ENCODE peak calls at places on chromosomes 4 and X, in five cellular contexts. E is effector memory CD8-positive, alpha-beta T cell; U is osteocyte; I is NCI-H510A; Z is kidney epithelial cell. N is an unnamed sample.

GRCh38 chr4:9904976-9905587 is 116.2 kb downstream of the SLC2A9 start:
- DNase-seq in U (no peak), Z (no peak), E (no peak), I (no peak), N (peak)

GRCh38 chr4:7031526-7032449 is 11.4 kb upstream of the TADA2B start:
- DNase-seq in Z (no peak), I (no peak), E (no peak), U (no peak), N (no peak)

GRCh38 chr4:3387943-3388348 is 53.8 kb upstream of the HGFAC start:
- DNase-seq in E (no peak), Z (no peak), U (no peak), I (no peak), N (peak)

GRCh38 chr4:2281575-2282343 is 19.9 kb upstream of the MXD4 start:
- DNase-seq in U (no peak), Z (no peak), E (peak), I (no peak), N (no peak)

GRCh38 chrX:137051978-137052640 is 18.3 kb upstream of the GPR101 start:
- DNase-seq in U (peak), I (peak), E (peak), Z (no peak), N (peak)

GRCh38 chr4:69049860-69050259 is 46.4 kb upstream of the UGT2B7 start:
- DNase-seq in Z (no peak), U (no peak), E (no peak), I (no peak), N (peak)

GRCh38 chr4:186272699-186273370 is 6.8 kb downstream of the F11 start:
- DNase-seq in E (no peak), Z (no peak), U (no peak), I (no peak), N (no peak)

GRCh38 chrX:3271485-3272186 is 74.8 kb downstream of the MXRA5 start:
- DNase-seq in I (no peak), Z (peak), U (no peak), E (no peak), N (peak)

GRCh38 chrX:115522955-115523354 is 38.0 kb upstream of the PLS3 start:
- DNase-seq in U (no peak), I (no peak), E (no peak), Z (no peak), N (no peak)

GRCh38 chr4:52966172-52966571 is 104.1 kb downstream of the RASL11B start:
- DNase-seq in I (no peak), E (no peak), U (no peak), Z (no peak), N (no peak)

GRCh38 chrX:41779058-41779564 is 55.1 kb downstream of the GPR82 start:
- DNase-seq in E (no peak), Z (peak), I (no peak), U (no peak), N (peak)

GRCh38 chr4:13942936-13943335 is 315.4 kb upstream of the BOD1L1 start:
- DNase-seq in I (no peak), U (no peak), Z (no peak), E (no peak), N (no peak)

GRCh38 chr4:156560701-156561100 is 410.9 kb downstream of the PDGFC start:
- DNase-seq in Z (no peak), U (no peak), I (no peak), E (no peak), N (no peak)

GRCh38 chr4:38980903-38981676 is 51.1 kb downstream of the TMEM156 start:
- DNase-seq in E (no peak), Z (peak), U (no peak), I (no peak), N (no peak)

GRCh38 chrX:13653022-13653693 is at the start of gene TCEANC:
- DNase-seq in I (peak), E (peak), Z (peak), U (peak), N (peak)

GRCh38 chr4:156762851-156763250 is 208.7 kb downstream of the PDGFC start:
- DNase-seq in E (no peak), U (no peak), I (no peak), Z (no peak), N (no peak)

GRCh38 chrX:20418379-20418778 is 151.7 kb upstream of the RPS6KA3 start:
- DNase-seq in U (no peak), Z (no peak), E (no peak), I (no peak), N (no peak)

GRCh38 chr4:84237008-84237407 is 262.1 kb downstream of the NKX6-1 start:
- DNase-seq in I (no peak), E (no peak), U (no peak), Z (no peak), N (no peak)

GRCh38 chr4:152956650-152957436 is 20.7 kb downstream of the FHDC1 start:
- DNase-seq in E (no peak), I (no peak), Z (no peak), U (no peak), N (peak)

GRCh38 chrX:42524374-42524773 is 253.6 kb downstream of the PPP1R2C start:
- DNase-seq in U (no peak), I (no peak), Z (peak), E (no peak), N (peak)

GRCh38 chrX:48683411-48683982 is at the start of gene WAS:
- DNase-seq in Z (no peak), U (no peak), I (no peak), E (no peak), N (no peak)

GRCh38 chr4:106418444-106418843 is 49.9 kb upstream of the GIMD1 start:
- DNase-seq in Z (no peak), U (no peak), I (no peak), E (no peak), N (no peak)

GRCh38 chr4:38621831-38622230 is 42.2 kb upstream of the KLF3 start:
- DNase-seq in U (no peak), Z (no peak), I (no peak), E (no peak), N (no peak)

GRCh38 chrX:139967300-139967699 is 2.0 kb upstream of the CXorf66 start:
- DNase-seq in Z (no peak), U (no peak), E (no peak), I (no peak), N (no peak)

GRCh38 chrX:68721991-68722860 is 74.8 kb downstream of the STARD8 start:
- DNase-seq in E (no peak), I (no peak), Z (no peak), U (no peak), N (no peak)

GRCh38 chrX:73262991-73263390 is 48.3 kb upstream of the NAP1L2 start:
- DNase-seq in E (no peak), U (no peak), I (no peak), Z (no peak), N (no peak)

GRCh38 chr4:136219592-136220125 is 1312.6 kb downstream of the PCDH18 start:
- DNase-seq in U (no peak), Z (no peak), I (no peak), E (no peak), N (no peak)

GRCh38 chr4:139815646-139816601 is 150.3 kb downstream of the MGST2 start:
- DNase-seq in U (no peak), Z (peak), E (no peak), I (no peak), N (peak)

GRCh38 chrX:103584606-103585005 is 709 bp upstream of the TCEAL4 start:
- DNase-seq in U (no peak), Z (no peak), E (no peak), I (no peak), N (no peak)

GRCh38 chr4:111802191-111802590 is 343.1 kb upstream of the FAM241A start:
- DNase-seq in U (no peak), Z (no peak), E (no peak), I (no peak), N (no peak)

GRCh38 chr4:57490520-57490919 is 380.3 kb upstream of the IGFBP7 start:
- DNase-seq in E (no peak), U (no peak), I (no peak), Z (no peak), N (peak)